ENCODE peak calls at places on chromosomes 4 and X, in ten cellular contexts. O is Peyer's patch, Q is adrenal gland, Y is uterus, M is heart left ventricle, S is tibial nerve, J is stomach, L is body of pancreas, T is GM12878, C is ovary. U is an unnamed sample. For H3K36me3, the result is how much of the 10 kb centered on the place peaks cover.

GRCh38 chr4:6701371-6701770 is 7.7 kb downstream of the S100P start:
- DNase-seq in L (no peak), O (no peak), Q (no peak), J (no peak), T (no peak), C (no peak), Y (no peak), M (no peak), S (no peak), U (no peak)

GRCh38 chrX:153649178-153649914 is 2.3 kb downstream of the DUSP9 start:
- DNase-seq in Y (peak), M (no peak), L (peak), Q (peak), C (peak), T (no peak), S (no peak), J (no peak), O (peak), U (no peak)

GRCh38 chr4:139207873-139208403 is 30.9 kb upstream of the ELF2 start:
- DNase-seq in M (no peak), Q (no peak), L (no peak), T (no peak), C (no peak), O (no peak), S (peak), J (no peak), Y (peak), U (peak)

GRCh38 chrX:111180750-111181240 is 84.8 kb downstream of the PAK3 start:
- DNase-seq in M (no peak), Q (no peak), Y (peak), C (no peak), T (no peak), O (no peak), L (no peak), S (no peak), J (no peak), U (no peak)

GRCh38 chr4:8276358-8277240 is 7.0 kb downstream of the HTRA3 start:
- DNase-seq in J (peak), Y (no peak), C (peak), S (no peak), T (no peak), L (no peak), M (peak), O (no peak), Q (no peak), U (peak)

GRCh38 chr4:18039113-18039512 is 17.6 kb upstream of the LCORL start:
- DNase-seq in T (no peak), L (no peak), J (no peak), Y (no peak), Q (no peak), S (no peak), O (no peak), C (no peak), M (no peak), U (no peak)

GRCh38 chr4:40699648-40700047 is 50.1 kb upstream of the NSUN7 start:
- DNase-seq in S (no peak), Y (no peak), T (no peak), M (no peak), L (no peak), O (no peak), C (no peak), J (no peak), Q (no peak), U (no peak)

GRCh38 chr4:139184129-139184528 is 7.1 kb upstream of the ELF2 start:
- DNase-seq in Y (no peak), M (no peak), L (no peak), C (no peak), T (no peak), Q (no peak), J (no peak), O (no peak), S (no peak), U (no peak)

GRCh38 chr4:20618729-20619128 is 81.5 kb upstream of the PACRGL start:
- DNase-seq in O (no peak), Q (no peak), Y (no peak), L (no peak), C (no peak), M (no peak), J (no peak), S (no peak), T (no peak), U (no peak)

GRCh38 chrX:66731398-66731797 is 92.5 kb upstream of the EDA2R start:
- DNase-seq in J (no peak), T (peak), L (no peak), C (no peak), M (no peak), S (no peak), O (no peak), Q (no peak), Y (no peak), U (no peak)

GRCh38 chr4:119865789-119866188 is 200.9 kb downstream of the MAD2L1 start:
- DNase-seq in M (no peak), C (no peak), J (no peak), S (no peak), Q (no peak), T (no peak), Y (no peak), O (no peak), L (no peak), U (no peak)

GRCh38 chrX:76428243-76429130 is 977 bp downstream of the MAGEE1 start:
- DNase-seq in S (no peak), T (no peak), Q (peak), M (peak), Y (peak), J (peak), C (peak), L (peak), O (peak), U (no peak)

GRCh38 chr4:1036095-1036494 is 24.7 kb downstream of the FGFRL1 start:
- DNase-seq in Q (no peak), L (no peak), C (no peak), S (no peak), Y (no peak), T (no peak), O (no peak), J (no peak), M (no peak), U (no peak)

GRCh38 chrX:47483310-47484268 is 567 bp upstream of the ZNF41 start:
- DNase-seq in J (no peak), Q (peak), O (peak), Y (peak), C (peak), T (no peak), L (peak), S (peak), M (peak), U (no peak)

GRCh38 chr4:104559502-104559901 is 64.8 kb upstream of the CXXC4 start:
- DNase-seq in M (no peak), T (no peak), O (no peak), J (no peak), Q (no peak), S (no peak), L (no peak), Y (no peak), C (no peak), U (no peak)
- H3K4me3 ChIP-seq in M (no peak), T (no peak), O (no peak), J (no peak), Q (no peak), S (no peak), L (no peak), Y (no peak), C (no peak), U (no peak)

DNA sequence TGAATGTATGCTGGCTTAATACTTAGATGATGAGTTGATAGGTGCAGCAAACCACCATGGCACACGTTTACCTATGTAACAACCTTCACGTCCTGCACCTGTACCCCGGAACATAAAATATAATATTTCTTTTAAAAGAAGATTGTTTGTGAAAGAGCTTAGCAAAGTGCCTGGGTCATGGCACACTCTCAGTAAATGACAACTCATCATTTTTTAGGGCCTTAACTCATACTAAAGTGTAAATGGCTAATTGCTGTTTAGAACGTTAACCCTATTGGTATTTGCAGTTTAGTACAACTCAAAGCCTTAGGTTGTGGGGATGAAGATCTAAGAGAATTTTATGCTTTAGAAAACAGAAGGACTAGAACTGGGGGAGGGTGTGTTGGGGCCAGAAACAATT is 67.7 kb downstream of the SEL1L3 start:
- DNase-seq in Q (no peak), O (no peak), C (no peak), T (no peak), Y (no peak), L (no peak), M (no peak), J (no peak), S (no peak), U (no peak)
- H3K36me3 ChIP-seq in Q (under half), O (under half), C (under half), T (under half), Y (under half), L (under half), M (under half), J (under half), S (under half), U (under half)

GRCh38 chrX:11757397-11757728 is 674 bp upstream of the MSL3 start:
- DNase-seq in C (no peak), T (no peak), O (no peak), Q (no peak), L (no peak), M (no peak), S (no peak), J (no peak), Y (peak), U (no peak)

GRCh38 chrX:11756354-11757318 is 1.4 kb upstream of the MSL3 start:
- DNase-seq in L (no peak), J (no peak), M (no peak), Y (no peak), C (no peak), Q (no peak), S (no peak), T (no peak), O (no peak), U (no peak)

GRCh38 chrX:11758400-11759171 is 549 bp downstream of the MSL3 start:
- DNase-seq in C (peak), T (no peak), O (peak), Y (peak), L (peak), S (peak), M (peak), Q (peak), J (peak), U (peak)

GRCh38 chrX:11759172-11759460 is 1.1 kb downstream of the MSL3 start:
- DNase-seq in S (no peak), J (no peak), O (peak), L (no peak), Q (no peak), Y (no peak), T (no peak), C (no peak), M (no peak), U (no peak)

GRCh38 chrX:11757729-11758399 is at the start of gene MSL3:
- DNase-seq in L (peak), C (peak), S (peak), Q (peak), O (peak), T (no peak), J (peak), M (peak), Y (no peak), U (peak)
- TF ChIP-seq POLR2A in L (peak), C (no peak), S (peak), Q (peak), O (no peak), T (peak), J (no peak), M (peak), Y (no peak), U (peak)

DNA sequence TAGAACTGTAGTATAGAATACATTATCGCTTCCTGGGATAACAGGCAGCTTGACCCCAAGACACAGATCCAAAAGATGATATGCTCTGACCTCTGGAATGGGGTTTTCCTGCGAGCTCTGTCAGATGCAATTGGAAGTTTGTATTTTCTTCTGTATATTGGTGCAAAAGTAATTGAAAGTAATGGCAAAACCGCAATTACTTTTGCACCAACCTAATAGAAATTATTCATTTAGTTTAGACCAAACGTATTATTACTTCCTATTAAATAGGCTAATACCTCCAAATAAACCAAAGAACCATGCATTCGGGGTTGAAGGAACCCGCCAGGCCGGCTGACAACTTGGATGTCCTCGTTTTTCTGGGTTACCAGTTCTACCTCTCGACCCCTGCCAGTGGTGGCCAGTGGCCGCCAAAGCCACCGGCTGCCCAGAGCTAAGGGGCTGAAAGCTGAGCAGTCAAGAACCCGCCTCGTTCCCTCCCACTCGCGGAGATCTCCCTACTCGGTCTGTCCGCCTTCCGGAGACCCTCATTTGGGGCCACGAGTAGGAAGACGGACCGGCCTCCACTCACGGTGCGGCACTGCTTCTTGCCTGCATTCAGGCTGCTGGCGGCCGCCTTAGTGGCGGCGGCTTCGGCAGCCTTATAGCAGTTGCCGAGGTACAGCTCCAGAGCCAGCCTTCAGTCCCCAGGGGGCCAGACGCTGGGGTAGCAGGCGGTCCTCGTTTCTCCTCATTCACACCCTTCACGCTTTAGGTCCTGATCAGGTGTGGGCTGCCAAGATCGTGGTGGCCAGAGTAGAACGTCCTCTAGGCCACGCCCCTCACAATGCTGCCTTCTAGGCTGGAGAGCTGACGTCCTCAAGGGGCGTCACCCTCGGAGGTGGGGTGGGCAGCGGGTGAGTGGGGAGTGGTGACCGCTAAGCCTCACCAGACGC is 121.9 kb downstream of the RBMX2 start:
- DNase-seq in S (peak), L (peak), J (peak), T (no peak), Y (peak), M (peak), C (peak), O (no peak), Q (peak), U (no peak)
- H3K4me3 ChIP-seq in S (peak), L (no peak), J (peak), T (no peak), Y (peak), M (peak), C (peak), O (peak), Q (peak), U (peak)

DNA sequence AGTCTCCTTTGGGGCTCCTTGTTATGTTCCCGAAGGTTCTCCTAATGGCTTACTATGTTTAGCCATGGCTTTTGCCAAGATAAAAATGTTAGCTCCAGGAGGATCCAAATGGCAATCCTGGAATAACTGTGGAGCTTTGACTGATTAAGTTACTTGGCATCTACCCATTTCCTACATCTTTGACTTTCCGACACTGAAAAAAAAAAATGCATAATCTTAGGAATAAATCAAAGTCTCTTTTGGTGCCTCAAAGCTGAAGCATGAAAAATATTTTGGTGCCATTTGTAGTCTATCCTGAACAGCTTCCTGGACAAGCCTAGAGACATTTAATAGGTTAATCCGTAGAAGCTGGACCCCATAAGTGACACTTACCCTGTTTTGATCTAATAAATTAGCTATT is 191.7 kb downstream of the PALLD start:
- DNase-seq in M (no peak), Y (no peak), C (no peak), L (no peak), J (no peak), O (no peak), Q (no peak), S (no peak), T (no peak), U (no peak)
- H3K36me3 ChIP-seq in M (under half), Y (under half), C (under half), L (under half), J (under half), O (under half), Q (under half), S (under half), T (under half), U (under half)